ENCODE peak calls at places on chromosomes 2 and 18, in eight cellular contexts. I is epithelial cell of esophagus, Z is A549, P is upper lobe of left lung, S is omental fat pad, D is AG10803, Y is AG09309, K is cardiac muscle cell. C is an unnamed sample.

GRCh38 chr2:219571311-219572236 is at the start of gene OBSL1:
- DNase-seq in I (peak), Z (peak), P (peak), S (no peak), D (peak), Y (no peak), K (peak), C (peak)

GRCh38 chr2:27832396-27832795 is 57.8 kb downstream of the RBKS start:
- DNase-seq in I (peak), Z (no peak), P (no peak), S (no peak), D (peak), Y (peak), K (no peak), C (no peak)

GRCh38 chr2:156400704-156401678 is 35.2 kb upstream of the GPD2 start:
- DNase-seq in I (peak), Z (peak), P (peak), S (peak), D (peak), Y (peak), K (peak), C (peak)

GRCh38 chr2:55482186-55482945 is 37.2 kb upstream of the CFAP36 start:
- DNase-seq in I (peak), Z (peak), P (no peak), S (no peak), D (peak), Y (no peak), K (no peak), C (no peak)

GRCh38 chr2:238294393-238295143 is 6.2 kb upstream of the PER2 start:
- DNase-seq in I (no peak), Z (no peak), P (no peak), S (no peak), D (no peak), Y (no peak), K (no peak), C (no peak)

GRCh38 chr2:194301946-194302345 is 1355.1 kb upstream of the SLC39A10 start:
- DNase-seq in I (no peak), Z (no peak), P (no peak), S (no peak), D (no peak), Y (no peak), K (no peak), C (no peak)

GRCh38 chr18:30705943-30706342 is 336.6 kb downstream of the DSC3 start:
- DNase-seq in I (no peak), Z (no peak), P (no peak), S (no peak), D (no peak), Y (no peak), K (no peak), C (no peak)

GRCh38 chr2:30230479-30230854 is 867 bp upstream of the LBH start:
- DNase-seq in I (no peak), Z (no peak), P (no peak), S (no peak), D (no peak), Y (no peak), K (peak), C (peak)

GRCh38 chr18:4004176-4004829 is 450.8 kb downstream of the DLGAP1 start:
- DNase-seq in I (peak), Z (no peak), P (no peak), S (no peak), D (no peak), Y (no peak), K (no peak), C (no peak)
- TF ChIP-seq CTCF in I (no peak), Z (no peak), P (no peak), S (no peak), D (no peak), Y (no peak), K (no peak), C (no peak)

DNA sequence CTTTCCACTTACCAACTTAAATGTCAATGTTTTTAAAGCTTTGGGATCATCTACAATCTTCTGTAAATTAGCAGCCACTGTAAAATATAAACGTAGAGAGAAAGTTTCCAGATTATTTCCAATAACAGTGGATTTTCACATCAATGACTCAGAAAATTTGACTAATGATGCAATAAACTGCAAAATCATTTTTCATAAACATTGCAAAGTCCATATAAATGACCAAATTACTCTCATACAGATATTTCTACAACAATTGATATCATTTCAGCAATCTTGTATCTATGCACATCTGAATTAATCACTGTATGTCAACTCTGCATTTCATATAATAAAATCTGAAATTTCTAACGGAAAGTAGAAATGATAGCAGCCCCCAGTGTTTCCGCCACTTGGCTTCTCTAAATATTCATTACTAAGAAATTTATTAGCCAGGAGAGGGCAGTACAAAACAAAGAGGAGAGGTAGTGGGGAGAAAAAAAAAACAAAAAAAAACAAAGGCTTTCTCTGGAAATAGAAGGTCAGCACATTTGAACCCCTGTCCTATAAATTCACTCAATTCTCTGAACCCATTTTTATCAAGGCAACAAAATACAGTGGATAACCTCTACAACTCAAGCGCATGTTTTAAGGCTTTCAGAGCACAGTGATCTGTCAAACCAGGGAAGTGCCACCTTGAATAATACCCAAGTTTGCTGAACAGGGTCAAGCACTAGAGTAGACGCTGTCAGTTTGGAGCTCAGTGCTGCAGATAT is 282.6 kb downstream of the STK39 start:
- DNase-seq in I (no peak), Z (no peak), P (no peak), S (no peak), D (no peak), Y (no peak), K (peak), C (no peak)
- TF ChIP-seq CTCF in I (peak), Z (peak), P (no peak), S (no peak), D (peak), Y (no peak), K (peak), C (peak)

GRCh38 chr2:157876066-157876770 is at the start of gene ACVR1:
- DNase-seq in I (peak), Z (peak), P (peak), S (peak), D (peak), Y (peak), K (peak), C (peak)
- TF ChIP-seq CTCF in I (no peak), Z (peak), P (peak), S (no peak), D (peak), Y (peak), K (peak), C (peak)

DNA sequence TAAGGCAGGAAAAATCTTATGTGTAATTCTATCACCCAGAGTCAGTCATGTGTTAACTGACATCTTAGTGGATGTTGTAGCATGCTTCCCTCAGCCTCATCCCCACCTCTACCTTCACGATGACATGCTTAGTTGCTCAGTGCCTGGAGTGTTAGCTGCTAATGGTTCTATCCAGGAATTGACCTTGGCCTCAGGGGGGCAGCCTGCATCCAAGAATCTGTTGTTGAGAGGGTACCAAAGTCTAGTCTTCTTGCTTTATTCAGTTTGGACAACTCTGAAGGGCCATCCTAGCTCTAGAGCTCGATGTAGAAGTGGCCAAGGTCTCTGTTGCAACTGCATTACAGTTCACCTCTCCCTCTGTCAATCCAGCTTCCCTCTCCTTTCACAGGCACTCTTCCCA is 61.2 kb downstream of the ACYP2 start:
- DNase-seq in I (peak), Z (peak), P (no peak), S (no peak), D (peak), Y (peak), K (peak), C (no peak)
- TF ChIP-seq CTCF in I (no peak), Z (peak), P (peak), S (no peak), D (peak), Y (peak), K (peak), C (peak)

GRCh38 chr2:210577263-210578071 is 21.1 kb downstream of the CPS1 start:
- DNase-seq in I (peak), Z (peak), P (no peak), S (no peak), D (peak), Y (peak), K (peak), C (no peak)
- TF ChIP-seq CTCF in I (peak), Z (peak), P (peak), S (no peak), D (peak), Y (peak), K (peak), C (peak)

DNA sequence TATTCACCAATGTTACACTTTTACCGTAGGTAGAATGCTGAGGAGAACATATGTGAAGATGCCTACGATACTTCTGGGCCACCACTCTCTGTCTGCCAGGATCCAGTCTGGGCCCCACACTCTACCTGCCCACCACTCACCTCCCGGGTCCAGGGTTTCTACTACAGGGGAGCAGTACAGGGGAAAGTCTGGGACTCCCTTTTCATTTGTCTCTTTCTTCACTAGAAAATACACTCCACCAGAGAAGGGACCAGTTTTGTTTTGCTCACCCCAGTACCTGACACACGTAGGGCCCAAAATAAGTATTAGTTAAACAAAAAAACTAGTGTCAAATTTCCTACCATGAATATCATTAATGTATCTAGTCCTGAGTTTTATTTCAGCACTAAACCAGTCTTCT is 21.1 kb downstream of the KANSL3 start:
- DNase-seq in I (no peak), Z (no peak), P (no peak), S (no peak), D (no peak), Y (no peak), K (no peak), C (no peak)
- TF ChIP-seq CTCF in I (no peak), Z (no peak), P (no peak), S (no peak), D (no peak), Y (no peak), K (no peak), C (no peak)

GRCh38 chr2:57701391-57701791 is 345.2 kb upstream of the VRK2 start:
- DNase-seq in I (no peak), Z (peak), P (no peak), S (no peak), D (peak), Y (no peak), K (no peak), C (no peak)

GRCh38 chr2:57698935-57699449 is 347.6 kb upstream of the VRK2 start:
- DNase-seq in I (no peak), Z (no peak), P (no peak), S (no peak), D (no peak), Y (no peak), K (no peak), C (no peak)

DNA sequence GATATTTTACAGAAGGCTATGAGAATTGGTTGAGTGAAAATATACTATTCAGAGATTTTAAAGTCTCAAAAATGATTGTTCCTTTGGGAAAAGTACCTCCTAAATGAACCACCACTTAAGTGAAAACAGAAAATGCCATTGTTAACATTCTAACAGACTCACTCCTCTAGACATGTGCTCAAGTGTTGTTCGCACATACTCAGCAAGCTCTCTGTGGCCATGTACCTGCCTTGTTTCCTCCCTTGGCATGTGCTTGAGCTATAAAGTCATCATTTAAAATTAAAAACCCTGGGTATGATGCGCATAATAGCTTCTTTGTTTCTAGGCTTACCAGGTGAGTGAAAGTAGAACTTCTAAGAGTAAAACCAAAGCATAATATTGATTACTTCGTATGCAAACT is 343.2 kb upstream of the VRK2 start:
- DNase-seq in I (no peak), Z (no peak), P (no peak), S (no peak), D (no peak), Y (no peak), K (no peak), C (no peak)
- TF ChIP-seq CTCF in I (no peak), Z (no peak), P (no peak), S (no peak), D (no peak), Y (no peak), K (no peak), C (no peak)

GRCh38 chr2:31728406-31729064 is 147.8 kb upstream of the SRD5A2 start:
- DNase-seq in I (no peak), Z (no peak), P (no peak), S (no peak), D (no peak), Y (no peak), K (no peak), C (no peak)

GRCh38 chr2:31725444-31725843 is 144.7 kb upstream of the SRD5A2 start:
- DNase-seq in I (no peak), Z (no peak), P (no peak), S (no peak), D (no peak), Y (no peak), K (no peak), C (no peak)

GRCh38 chr2:31729065-31729439 is 148.3 kb upstream of the SRD5A2 start:
- DNase-seq in I (no peak), Z (no peak), P (no peak), S (no peak), D (no peak), Y (no peak), K (no peak), C (no peak)

GRCh38 chr2:31729442-31730092 is 148.8 kb upstream of the SRD5A2 start:
- DNase-seq in I (peak), Z (peak), P (no peak), S (no peak), D (peak), Y (peak), K (peak), C (no peak)
- TF ChIP-seq CTCF in I (peak), Z (peak), P (no peak), S (no peak), D (peak), Y (peak), K (peak), C (peak)

DNA sequence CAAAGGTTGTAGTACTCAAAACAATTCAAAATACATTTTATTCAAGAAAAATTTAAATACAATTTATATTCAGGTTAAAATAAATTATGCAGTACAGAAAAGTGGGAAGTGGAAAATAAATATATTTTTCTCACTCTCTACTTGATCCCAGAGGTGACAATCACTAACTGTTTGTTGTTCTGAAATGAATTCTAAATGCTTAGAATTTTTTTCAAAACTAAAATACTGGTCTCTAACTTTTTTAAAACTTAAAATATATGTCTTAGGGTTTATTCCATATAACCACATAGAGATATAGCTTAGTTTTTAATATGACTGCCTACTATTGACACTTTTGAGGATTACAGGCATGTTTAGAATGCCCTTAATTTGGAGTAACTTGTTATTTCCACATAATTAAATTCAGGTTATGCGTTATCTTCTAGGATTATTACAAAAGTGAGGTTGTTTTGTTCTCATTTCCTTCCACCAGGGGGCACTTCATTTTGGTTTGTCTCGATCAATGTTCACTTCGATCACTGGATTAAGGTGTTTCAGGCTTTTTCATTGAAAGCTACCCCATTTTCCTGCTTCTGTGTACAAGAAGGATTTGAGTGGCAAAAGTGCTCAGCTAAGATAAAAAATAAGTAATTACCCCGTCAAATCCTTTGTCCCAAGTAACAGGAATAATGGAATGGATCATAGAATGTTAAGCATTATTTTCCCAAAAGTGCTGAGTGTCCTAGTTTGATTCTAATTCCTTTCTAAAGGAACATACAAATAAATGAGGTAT is 27.1 kb upstream of the TFPI start:
- DNase-seq in I (peak), Z (peak), P (no peak), S (no peak), D (peak), Y (no peak), K (peak), C (peak)
- TF ChIP-seq CTCF in I (peak), Z (peak), P (peak), S (no peak), D (peak), Y (peak), K (peak), C (peak)

GRCh38 chr2:168378960-168379669 is 77.0 kb upstream of the CERS6 start:
- DNase-seq in I (no peak), Z (no peak), P (no peak), S (no peak), D (no peak), Y (no peak), K (no peak), C (no peak)

GRCh38 chr2:168380500-168380899 is 75.6 kb upstream of the CERS6 start:
- DNase-seq in I (no peak), Z (no peak), P (no peak), S (no peak), D (no peak), Y (no peak), K (no peak), C (no peak)

GRCh38 chr2:168371273-168371992 is 84.6 kb upstream of the CERS6 start:
- DNase-seq in I (no peak), Z (no peak), P (no peak), S (no peak), D (no peak), Y (no peak), K (no peak), C (no peak)

GRCh38 chr2:168373468-168373867 is 82.6 kb upstream of the CERS6 start:
- DNase-seq in I (no peak), Z (no peak), P (no peak), S (no peak), D (no peak), Y (no peak), K (no peak), C (no peak)

DNA sequence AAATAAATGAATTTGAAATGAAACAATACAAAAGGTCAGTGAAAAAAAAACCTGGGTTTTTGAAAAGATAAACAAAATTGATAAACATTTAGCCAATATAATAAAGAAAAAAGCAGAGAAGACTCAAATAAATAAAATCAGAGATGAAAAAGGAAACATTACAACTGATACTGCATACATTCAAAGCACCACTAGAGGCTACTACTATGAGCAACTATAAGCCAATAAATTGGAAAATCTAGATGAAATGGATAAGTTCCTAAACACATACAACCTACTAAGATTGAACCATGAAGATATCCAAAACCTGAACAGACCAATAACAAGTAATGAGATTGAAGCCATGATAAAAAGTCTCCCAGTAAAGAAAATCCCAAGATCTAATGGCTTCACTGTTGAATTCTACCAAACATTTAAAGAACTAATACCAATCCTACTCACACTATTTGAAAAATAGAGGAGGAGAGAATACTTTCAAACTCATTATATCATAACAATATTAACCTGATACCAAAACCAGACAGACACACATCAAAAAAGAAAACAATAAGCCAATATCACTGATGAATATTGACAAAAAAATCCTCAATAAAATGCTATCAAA is 80.8 kb upstream of the CERS6 start:
- DNase-seq in I (no peak), Z (peak), P (no peak), S (no peak), D (peak), Y (no peak), K (no peak), C (no peak)
- TF ChIP-seq CTCF in I (peak), Z (peak), P (no peak), S (no peak), D (peak), Y (peak), K (peak), C (peak)